ENCODE peak calls at places on chromosomes 3 and 15, in six cellular contexts. W, E, O, H, Y and I are unnamed samples.
A peak's percentile ranks its signal among the peaks of the same experiment; 100 is the strongest.

GRCh38 chr15:90104551-90104950 is 2.3 kb upstream of the IDH2 start:
- DNase-seq in W (no peak), E (peak; percentile 35), O (no peak), H (no peak), Y (no peak), I (no peak)

GRCh38 chr3:196210673-196211556 is at the start of gene ZDHHC19:
- DNase-seq in W (no peak), E (no peak), O (no peak), H (no peak), Y (no peak), I (no peak)

GRCh38 chr15:33955945-33956344 is 12.4 kb upstream of the CHRM5 start:
- DNase-seq in W (no peak), E (no peak), O (no peak), H (no peak), Y (no peak), I (no peak)

GRCh38 chr3:48016336-48016973 is at the start of gene MAP4:
- DNase-seq in W (peak; percentile 56), E (no peak), O (no peak), H (peak; percentile 48), Y (no peak), I (peak; percentile 51)

GRCh38 chr15:57820119-57820518 is 113.6 kb downstream of the POLR2M start:
- DNase-seq in W (peak; percentile 15), E (no peak), O (peak; percentile 40), H (peak; percentile 17), Y (no peak), I (peak; percentile 92)

GRCh38 chr3:89889386-89889785 is 782.0 kb downstream of the EPHA3 start:
- DNase-seq in W (no peak), E (no peak), O (no peak), H (no peak), Y (no peak), I (no peak)

GRCh38 chr3:189389346-189389745 is 217.6 kb downstream of the TPRG1 start:
- DNase-seq in W (no peak), E (no peak), O (no peak), H (no peak), Y (no peak), I (no peak)

GRCh38 chr3:19272296-19272695 is 124.0 kb downstream of the KCNH8 start:
- DNase-seq in W (no peak), E (no peak), O (no peak), H (no peak), Y (no peak), I (no peak)

GRCh38 chr3:178560759-178561158 is 24.5 kb downstream of the KCNMB2 start:
- DNase-seq in W (no peak), E (no peak), O (no peak), H (no peak), Y (no peak), I (no peak)

GRCh38 chr3:168116279-168116678 is 20.6 kb upstream of the GOLIM4 start:
- DNase-seq in W (peak; percentile 72), E (no peak), O (no peak), H (peak; percentile 11), Y (peak; percentile 15), I (no peak)

GRCh38 chr3:27993061-27993460 is 248.4 kb upstream of the CMC1 start:
- DNase-seq in W (no peak), E (no peak), O (no peak), H (no peak), Y (no peak), I (no peak)

GRCh38 chr3:196740476-196741400 is 1.1 kb downstream of the PAK2 start:
- DNase-seq in W (peak; percentile 67), E (peak; percentile 11), O (peak; percentile 24), H (peak; percentile 67), Y (peak; percentile 33), I (peak; percentile 5)

GRCh38 chr3:134895181-134895580 is 100.1 kb downstream of the EPHB1 start:
- DNase-seq in W (no peak), E (no peak), O (no peak), H (no peak), Y (no peak), I (no peak)

GRCh38 chr3:81302045-81302444 is 459.4 kb downstream of the GBE1 start:
- DNase-seq in W (peak; percentile 64), E (peak; percentile 14), O (no peak), H (peak; percentile 69), Y (peak; percentile 26), I (peak; percentile 39)

GRCh38 chr3:139561959-139562676 is 22.6 kb upstream of the RBP1 start:
- DNase-seq in W (peak; percentile 58), E (peak; percentile 38), O (no peak), H (peak; percentile 41), Y (peak; percentile 52), I (no peak)

GRCh38 chr3:178762382-178762781 is 226.1 kb downstream of the KCNMB2 start:
- DNase-seq in W (no peak), E (no peak), O (no peak), H (no peak), Y (no peak), I (no peak)

GRCh38 chr3:113040231-113040630 is 49.4 kb downstream of the GTPBP8 start:
- DNase-seq in W (no peak), E (no peak), O (no peak), H (no peak), Y (no peak), I (no peak)

GRCh38 chr3:132231633-132232032 is 85.6 kb upstream of the ACP3 start:
- DNase-seq in W (peak; percentile 60), E (no peak), O (no peak), H (peak; percentile 59), Y (no peak), I (no peak)

GRCh38 chr3:51176923-51177322 is 208.2 kb upstream of the MANF start:
- DNase-seq in W (no peak), E (no peak), O (no peak), H (no peak), Y (no peak), I (peak; percentile 40)

GRCh38 chr15:39486546-39487081 is 94.3 kb upstream of the THBS1 start:
- DNase-seq in W (peak; percentile 57), E (no peak), O (no peak), H (no peak), Y (no peak), I (no peak)

GRCh38 chr3:31166249-31166885 is 271.9 kb upstream of the GADL1 start:
- DNase-seq in W (peak; percentile 90), E (no peak), O (no peak), H (peak; percentile 93), Y (peak; percentile 22), I (peak; percentile 18)

GRCh38 chr15:75620776-75621536 is 4.6 kb downstream of the SNUPN start:
- DNase-seq in W (peak; percentile 97), E (peak; percentile 71), O (no peak), H (peak; percentile 95), Y (peak; percentile 66), I (peak; percentile 93)